ENCODE peak calls at places on chromosomes 3 and 15, in six cellular contexts. Y is GM23338, J is HepG2, C is SK-N-SH, U is Panc1, M is A549. R is an unnamed sample.

GRCh38 chr3:148420251-148420650 is 277.5 kb upstream of the AGTR1 start:
- DNase-seq in Y (no peak), J (no peak), C (no peak), U (no peak), M (no peak), R (no peak)

GRCh38 chr3:71160800-71161546 is 422.6 kb downstream of the FOXP1 start:
- DNase-seq in Y (no peak), J (no peak), C (no peak), U (no peak), M (no peak), R (no peak)

GRCh38 chr15:63089260-63090043 is 32.2 kb upstream of the LACTB start:
- DNase-seq in Y (peak), J (peak), C (peak), U (no peak), M (peak), R (no peak)

GRCh38 chr3:112582242-112582874 is 20.5 kb downstream of the SLC35A5 start:
- DNase-seq in Y (peak), J (peak), C (peak), U (peak), M (peak), R (peak)

GRCh38 chr3:172065967-172066762 is 26.8 kb downstream of the FNDC3B start:
- DNase-seq in Y (no peak), J (peak), C (no peak), U (no peak), M (peak), R (no peak)

GRCh38 chr3:126149960-126150515 is 30.3 kb downstream of the ALDH1L1 start:
- DNase-seq in Y (no peak), J (no peak), C (no peak), U (no peak), M (no peak), R (no peak)

GRCh38 chr15:93086791-93087190 is 2.2 kb downstream of the RGMA start:
- DNase-seq in Y (no peak), J (no peak), C (no peak), U (no peak), M (no peak), R (no peak)

GRCh38 chr3:118806423-118806822 is 228.2 kb downstream of the IGSF11 start:
- DNase-seq in Y (no peak), J (no peak), C (no peak), U (no peak), M (no peak), R (no peak)

GRCh38 chr15:55526559-55527036 is 18.6 kb upstream of the DNAAF4 start:
- DNase-seq in Y (peak), J (peak), C (peak), U (no peak), M (peak), R (peak)

GRCh38 chr15:34065941-34066340 is 26.9 kb upstream of the AVEN start:
- DNase-seq in Y (no peak), J (no peak), C (no peak), U (no peak), M (no peak), R (no peak)

GRCh38 chr3:128217702-128218475 is 64.6 kb downstream of the EEFSEC start:
- DNase-seq in Y (no peak), J (peak), C (peak), U (no peak), M (no peak), R (no peak)

GRCh38 chr3:171122212-171122611 is 95.7 kb upstream of the SLC2A2 start:
- DNase-seq in Y (no peak), J (no peak), C (no peak), U (no peak), M (no peak), R (no peak)

GRCh38 chr15:83654379-83655236 is 685 bp downstream of the ADAMTSL3 start:
- DNase-seq in Y (peak), J (no peak), C (no peak), U (no peak), M (no peak), R (no peak)

GRCh38 chr3:155634121-155634719 is 110.7 kb downstream of the PLCH1 start:
- DNase-seq in Y (no peak), J (no peak), C (no peak), U (no peak), M (no peak), R (no peak)

GRCh38 chr3:171417813-171418212 is 42.4 kb downstream of the TNIK start:
- DNase-seq in Y (no peak), J (peak), C (no peak), U (no peak), M (no peak), R (no peak)

GRCh38 chr15:33720952-33721351 is 247.3 kb upstream of the CHRM5 start:
- DNase-seq in Y (no peak), J (no peak), C (no peak), U (no peak), M (peak), R (no peak)

GRCh38 chr3:165983284-165983683 is 146.1 kb upstream of the BCHE start:
- DNase-seq in Y (peak), J (no peak), C (no peak), U (no peak), M (no peak), R (no peak)

GRCh38 chr3:90033242-90033641 is 925.8 kb downstream of the EPHA3 start:
- DNase-seq in Y (no peak), J (no peak), C (no peak), U (no peak), M (no peak), R (no peak)

GRCh38 chr3:63349583-63350177 is 71.6 kb downstream of the SYNPR start:
- DNase-seq in Y (peak), J (peak), C (peak), U (peak), M (peak), R (peak)

GRCh38 chr3:50525987-50526386 is 22.6 kb upstream of the CACNA2D2 start:
- DNase-seq in Y (peak), J (peak), C (no peak), U (no peak), M (peak), R (peak)

GRCh38 chr3:197495059-197495455 is 60.7 kb downstream of the BDH1 start:
- DNase-seq in Y (no peak), J (no peak), C (no peak), U (no peak), M (no peak), R (no peak)

GRCh38 chr3:38367709-38368108 is 21.1 kb downstream of the XYLB start:
- DNase-seq in Y (no peak), J (no peak), C (no peak), U (no peak), M (no peak), R (no peak)

GRCh38 chr15:87689716-87690115 is 566.8 kb downstream of the NTRK3 start:
- DNase-seq in Y (no peak), J (no peak), C (no peak), U (no peak), M (no peak), R (no peak)

GRCh38 chr15:76177491-76178040 is 117.8 kb downstream of the TMEM266 start:
- DNase-seq in Y (no peak), J (peak), C (no peak), U (no peak), M (peak), R (no peak)

GRCh38 chr3:51721062-51721745 is 14.3 kb downstream of the GRM2 start:
- DNase-seq in Y (no peak), J (no peak), C (no peak), U (no peak), M (no peak), R (no peak)

GRCh38 chr3:101940521-101940992 is 91.2 kb downstream of the NFKBIZ start:
- DNase-seq in Y (peak), J (no peak), C (peak), U (no peak), M (peak), R (no peak)
- TF ChIP-seq REST in Y (no peak), J (no peak), C (peak), U (no peak), M (no peak), R (no peak)

GRCh38 chr3:194407423-194407822 is 8.4 kb upstream of the GP5 start:
- DNase-seq in Y (no peak), J (peak), C (no peak), U (no peak), M (no peak), R (no peak)

GRCh38 chr3:194405756-194406155 is 6.7 kb upstream of the GP5 start:
- DNase-seq in Y (no peak), J (no peak), C (no peak), U (no peak), M (no peak), R (no peak)

GRCh38 chr3:194401815-194402461 is 2.9 kb upstream of the GP5 start:
- DNase-seq in Y (no peak), J (no peak), C (no peak), U (no peak), M (no peak), R (no peak)

GRCh38 chr3:194401346-194401745 is 2.3 kb upstream of the GP5 start:
- DNase-seq in Y (no peak), J (no peak), C (no peak), U (no peak), M (no peak), R (no peak)

GRCh38 chr3:194404365-194405140 is 5.5 kb upstream of the GP5 start:
- DNase-seq in Y (peak), J (peak), C (no peak), U (no peak), M (peak), R (peak)
- TF ChIP-seq REST in Y (no peak), J (no peak), C (no peak), U (no peak), M (no peak), R (no peak)

GRCh38 chr15:101210466-101210865 is 41.4 kb downstream of the CHSY1 start:
- DNase-seq in Y (no peak), J (no peak), C (no peak), U (no peak), M (no peak), R (no peak)

GRCh38 chr15:101210058-101210457 is 41.8 kb downstream of the CHSY1 start:
- DNase-seq in Y (no peak), J (no peak), C (no peak), U (no peak), M (no peak), R (no peak)

GRCh38 chr15:101209285-101209821 is 42.5 kb downstream of the CHSY1 start:
- DNase-seq in Y (no peak), J (no peak), C (no peak), U (no peak), M (no peak), R (no peak)

GRCh38 chr15:101206173-101206572 is 45.7 kb downstream of the CHSY1 start:
- DNase-seq in Y (no peak), J (no peak), C (no peak), U (no peak), M (no peak), R (no peak)

DNA sequence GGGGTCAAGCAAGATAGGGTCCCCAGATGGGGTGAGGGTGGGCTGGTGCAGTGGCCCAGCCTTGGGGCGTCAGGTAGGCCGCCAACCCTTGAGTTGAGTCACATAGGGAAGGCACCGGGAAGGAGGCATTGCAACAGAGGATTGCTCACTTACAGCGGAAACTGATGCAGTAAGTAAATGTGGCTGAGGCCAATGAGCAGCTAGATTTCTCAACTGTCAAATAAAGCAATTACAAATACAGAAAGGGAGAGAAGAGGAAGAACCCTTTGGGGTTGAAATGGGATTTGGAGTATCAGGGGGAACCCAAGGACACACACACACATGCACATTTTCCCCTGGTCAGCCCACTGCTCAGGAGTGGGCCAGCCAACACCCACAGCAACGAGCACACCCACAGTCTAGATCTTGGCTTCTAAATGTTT is 44.0 kb downstream of the CHSY1 start:
- DNase-seq in Y (no peak), J (no peak), C (no peak), U (no peak), M (no peak), R (no peak)
- TF ChIP-seq REST in Y (no peak), J (no peak), C (no peak), U (no peak), M (no peak), R (no peak)

GRCh38 chr15:67186226-67186649 is 68.2 kb downstream of the AAGAB start:
- DNase-seq in Y (no peak), J (no peak), C (no peak), U (no peak), M (peak), R (no peak)
- TF ChIP-seq REST in Y (no peak), J (no peak), C (no peak), U (no peak), M (no peak), R (no peak)

DNA sequence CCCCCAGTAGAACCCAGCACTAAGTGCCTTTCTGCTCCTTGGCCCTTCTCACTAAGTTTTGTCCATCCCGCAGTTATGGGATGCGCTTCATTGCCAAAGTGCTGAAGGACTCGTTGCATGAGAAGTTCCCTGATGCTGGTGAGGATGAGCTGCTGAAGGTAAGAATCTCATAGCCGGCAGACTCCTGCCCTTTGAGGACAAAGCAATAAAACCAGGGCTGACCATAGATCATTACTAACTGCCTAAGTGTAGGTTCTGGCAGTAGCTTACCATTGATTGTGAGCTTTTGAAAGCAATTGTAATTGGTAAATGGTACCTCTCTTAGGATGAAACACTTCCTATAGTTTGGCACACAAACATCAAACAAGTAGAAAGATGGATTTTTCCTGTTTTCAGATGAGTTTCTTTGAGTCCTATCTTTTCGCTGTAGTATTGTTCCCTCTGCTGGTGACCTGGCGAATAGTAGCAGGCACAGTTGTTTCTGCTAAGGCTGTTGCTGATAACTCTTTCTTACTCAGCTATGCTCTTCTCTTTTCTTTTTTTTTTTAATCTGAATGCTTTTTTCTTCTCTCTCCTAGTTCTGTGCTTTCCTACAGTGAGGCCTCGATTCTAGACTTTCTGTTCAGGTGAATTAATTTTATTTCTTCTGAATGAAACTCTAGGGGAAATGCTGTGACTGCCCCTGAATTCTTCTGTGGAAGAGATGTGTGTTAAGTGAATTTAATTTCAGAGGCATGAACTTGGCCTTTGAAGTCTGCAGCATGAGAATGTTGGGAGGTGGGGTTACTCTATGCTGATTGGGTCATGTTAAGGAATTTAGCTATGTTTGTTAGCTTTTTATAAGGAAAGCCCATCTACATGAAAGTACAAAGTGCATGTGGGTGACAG is 47.4 kb upstream of the CRTC3 start:
- DNase-seq in Y (peak), J (peak), C (peak), U (peak), M (peak), R (peak)
- TF ChIP-seq REST in Y (no peak), J (no peak), C (no peak), U (no peak), M (no peak), R (no peak)

GRCh38 chr15:41813426-41813825 is 14.5 kb upstream of the JMJD7 start:
- DNase-seq in Y (no peak), J (no peak), C (no peak), U (no peak), M (no peak), R (no peak)

GRCh38 chr15:41817327-41817726 is 10.6 kb upstream of the JMJD7 start:
- DNase-seq in Y (no peak), J (no peak), C (no peak), U (no peak), M (no peak), R (no peak)

GRCh38 chr15:41812820-41813375 is 15.0 kb upstream of the JMJD7 start:
- DNase-seq in Y (no peak), J (no peak), C (no peak), U (no peak), M (no peak), R (no peak)

GRCh38 chr15:41816788-41817187 is 11.1 kb upstream of the JMJD7 start:
- DNase-seq in Y (no peak), J (no peak), C (no peak), U (no peak), M (no peak), R (no peak)

DNA sequence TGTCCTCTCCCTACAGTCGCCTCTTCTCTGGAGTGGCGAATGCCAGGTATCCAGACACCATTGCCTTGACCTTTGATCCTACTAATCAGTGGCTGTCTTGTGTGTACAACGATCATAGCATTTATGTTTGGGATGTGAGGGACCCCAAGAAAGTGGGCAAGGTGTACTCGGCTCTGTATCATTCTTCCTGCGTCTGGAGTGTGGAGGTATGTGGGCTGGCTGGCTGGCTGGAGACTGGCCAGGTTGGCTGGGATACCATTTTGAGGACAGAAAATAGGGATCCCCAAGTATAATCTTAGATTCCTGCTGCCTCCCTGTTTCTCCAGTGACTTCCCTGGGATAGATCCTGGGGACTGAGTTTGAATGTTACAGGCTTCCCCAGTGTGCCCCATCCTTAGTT is 13.4 kb upstream of the JMJD7 start:
- DNase-seq in Y (no peak), J (no peak), C (no peak), U (no peak), M (no peak), R (no peak)
- TF ChIP-seq REST in Y (no peak), J (no peak), C (no peak), U (no peak), M (no peak), R (no peak)

GRCh38 chr3:99777210-99777549 is 40.5 kb upstream of the CMSS1 start:
- DNase-seq in Y (no peak), J (no peak), C (no peak), U (no peak), M (no peak), R (no peak)
- TF ChIP-seq REST in Y (no peak), J (no peak), C (no peak), U (no peak), M (no peak), R (no peak)

GRCh38 chr15:95174880-95175279 is 943.5 kb downstream of the MCTP2 start:
- DNase-seq in Y (no peak), J (no peak), C (no peak), U (no peak), M (no peak), R (no peak)

GRCh38 chr15:95176794-95177577 is 945.6 kb downstream of the MCTP2 start:
- DNase-seq in Y (no peak), J (no peak), C (no peak), U (no peak), M (no peak), R (no peak)

GRCh38 chr15:95180530-95180929 is 949.2 kb downstream of the MCTP2 start:
- DNase-seq in Y (no peak), J (no peak), C (no peak), U (no peak), M (no peak), R (no peak)

GRCh38 chr15:95174281-95174680 is 942.9 kb downstream of the MCTP2 start:
- DNase-seq in Y (no peak), J (no peak), C (no peak), U (no peak), M (no peak), R (no peak)

DNA sequence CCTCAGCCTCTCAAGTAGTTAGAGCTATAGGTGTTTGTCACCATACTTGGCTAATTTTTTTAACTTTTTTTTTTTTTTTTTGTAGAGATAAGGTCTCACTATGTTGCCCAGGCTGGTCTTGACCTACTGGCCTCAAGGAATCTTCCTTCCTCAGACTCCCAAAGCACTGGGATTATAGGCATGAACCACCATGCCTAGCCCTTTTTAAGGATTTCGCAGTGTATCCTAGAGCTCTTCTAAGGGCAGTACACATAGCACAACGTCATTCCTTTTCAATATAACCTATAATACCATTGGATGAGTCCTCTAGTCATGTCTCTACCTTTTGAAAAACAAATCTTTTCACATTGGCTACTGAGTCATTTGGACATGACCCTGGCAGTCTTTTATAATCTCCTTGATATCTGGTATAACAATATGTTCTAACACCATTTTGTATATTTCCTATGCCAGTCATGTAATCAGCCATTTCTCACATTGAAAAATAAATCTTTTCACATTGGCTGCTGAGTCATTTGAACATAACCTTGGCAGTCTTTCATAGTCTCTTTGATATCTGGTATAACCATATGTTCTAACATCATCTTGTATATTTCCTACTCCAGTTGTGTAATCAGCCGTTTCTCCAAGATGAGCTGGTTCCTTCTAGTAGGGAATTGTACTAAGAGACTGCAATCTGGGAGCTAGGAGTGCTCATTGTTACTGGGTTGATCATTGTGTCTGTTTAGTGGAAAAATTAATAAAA is 944.7 kb downstream of the MCTP2 start:
- DNase-seq in Y (no peak), J (no peak), C (no peak), U (no peak), M (no peak), R (no peak)
- TF ChIP-seq REST in Y (no peak), J (no peak), C (no peak), U (no peak), M (no peak), R (no peak)

GRCh38 chr3:61877359-61877770 is 316.0 kb downstream of the PTPRG start:
- DNase-seq in Y (peak), J (peak), C (no peak), U (no peak), M (no peak), R (peak)
- TF ChIP-seq REST in Y (no peak), J (no peak), C (no peak), U (no peak), M (no peak), R (no peak)

GRCh38 chr3:2873986-2874385 is 236.2 kb downstream of the IL5RA start:
- DNase-seq in Y (no peak), J (no peak), C (no peak), U (no peak), M (no peak), R (no peak)
- TF ChIP-seq REST in Y (no peak), J (no peak), C (no peak), U (no peak), M (no peak), R (no peak)

R was measured in HCT116.